ENCODE peak calls at places on chromosome 20, in eight cellular contexts. B is left ventricle myocardium inferior, V is type B pancreatic cell, U is choroid plexus epithelial cell, P is upper lobe of left lung, I is mesothelial cell of epicardium, L is spleen, A is hepatocyte. N is an unnamed sample.

GRCh38 chr20:14127831-14128230 is 132.5 kb downstream of the MACROD2 start:
- DNase-seq in B (no peak), V (no peak), U (no peak), P (no peak), I (no peak), L (no peak), A (no peak), N (no peak)

GRCh38 chr20:36240076-36240475 is 3.8 kb downstream of the AAR2 start:
- DNase-seq in B (no peak), V (no peak), U (no peak), P (no peak), I (no peak), L (no peak), A (no peak), N (no peak)

GRCh38 chr20:44961868-44962267 is 1.7 kb upstream of the TOMM34 start:
- DNase-seq in B (no peak), V (no peak), U (peak; percentile 35), P (no peak), I (no peak), L (no peak), A (no peak), N (no peak)

GRCh38 chr20:50038574-50038991 is 55.8 kb downstream of the SNAI1 start:
- DNase-seq in B (no peak), V (no peak), U (no peak), P (no peak), I (no peak), L (no peak), A (no peak), N (peak; percentile 62)

GRCh38 chr20:15923030-15923776 is 650.0 kb downstream of the KIF16B start:
- DNase-seq in B (no peak), V (no peak), U (no peak), P (no peak), I (no peak), L (no peak), A (no peak), N (no peak)

GRCh38 chr20:15919118-15919517 is 654.1 kb downstream of the KIF16B start:
- DNase-seq in B (no peak), V (no peak), U (no peak), P (no peak), I (no peak), L (no peak), A (no peak), N (no peak)

GRCh38 chr20:51091564-51092195 is 68.8 kb upstream of the KCNG1 start:
- DNase-seq in B (no peak), V (no peak), U (peak; percentile 19), P (no peak), I (no peak), L (no peak), A (no peak), N (no peak)

GRCh38 chr20:41617059-41617921 is 887 bp downstream of the CHD6 start:
- DNase-seq in B (peak; percentile 24), V (no peak), U (peak; percentile 49), P (peak; percentile 36), I (peak; percentile 38), L (peak; percentile 88), A (peak; percentile 58), N (peak; percentile 63)

GRCh38 chr20:52945862-52946522 is 26.2 kb upstream of the TSHZ2 start:
- DNase-seq in B (no peak), V (no peak), U (no peak), P (no peak), I (no peak), L (no peak), A (peak; percentile 35), N (no peak)

GRCh38 chr20:35837577-35838195 is 65.9 kb downstream of the PHF20 start:
- DNase-seq in B (no peak), V (no peak), U (peak; percentile 38), P (no peak), I (no peak), L (no peak), A (no peak), N (no peak)

GRCh38 chr20:4813839-4814695 is 92.4 kb downstream of the PRND start:
- DNase-seq in B (no peak), V (no peak), U (no peak), P (peak; percentile 75), I (no peak), L (peak; percentile 88), A (no peak), N (no peak)

GRCh38 chr20:46171476-46171875 is 53.4 kb downstream of the CD40 start:
- DNase-seq in B (no peak), V (no peak), U (no peak), P (no peak), I (no peak), L (no peak), A (no peak), N (no peak)

GRCh38 chr20:46169245-46170171 is 51.4 kb downstream of the CD40 start:
- DNase-seq in B (no peak), V (no peak), U (no peak), P (no peak), I (no peak), L (no peak), A (no peak), N (no peak)

GRCh38 chr20:46168438-46168837 is 50.3 kb downstream of the CD40 start:
- DNase-seq in B (no peak), V (no peak), U (no peak), P (no peak), I (no peak), L (no peak), A (no peak), N (no peak)

GRCh38 chr20:46164166-46164565 is 46.1 kb downstream of the CD40 start:
- DNase-seq in B (no peak), V (no peak), U (no peak), P (no peak), I (no peak), L (no peak), A (no peak), N (no peak)

DNA sequence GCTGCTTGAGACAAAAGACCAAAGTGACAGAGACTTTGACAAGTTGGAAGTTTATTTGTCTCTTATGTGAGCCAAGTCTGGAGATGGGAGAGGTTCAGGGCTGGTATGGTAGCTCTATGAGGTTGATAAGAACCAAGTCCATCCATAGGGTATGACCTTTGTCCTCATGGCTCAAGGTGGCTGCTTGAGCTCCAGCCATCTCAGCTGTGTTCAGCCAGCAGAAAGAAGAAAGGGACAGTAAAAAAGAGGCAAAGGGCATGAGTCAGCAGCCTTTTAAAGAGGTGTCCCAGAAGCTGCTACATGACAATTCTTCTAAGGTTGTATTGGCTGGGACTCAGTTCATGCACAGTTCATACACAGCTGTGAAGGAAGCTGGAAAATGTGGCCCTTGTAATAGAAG is 49.0 kb downstream of the CD40 start:
- DNase-seq in B (no peak), V (no peak), U (no peak), P (no peak), I (no peak), L (no peak), A (no peak), N (no peak)
- TF ChIP-seq CTCF in B (no peak), V (no peak), U (no peak), P (no peak), I (no peak), L (no peak), A (no peak), N (no peak)

DNA sequence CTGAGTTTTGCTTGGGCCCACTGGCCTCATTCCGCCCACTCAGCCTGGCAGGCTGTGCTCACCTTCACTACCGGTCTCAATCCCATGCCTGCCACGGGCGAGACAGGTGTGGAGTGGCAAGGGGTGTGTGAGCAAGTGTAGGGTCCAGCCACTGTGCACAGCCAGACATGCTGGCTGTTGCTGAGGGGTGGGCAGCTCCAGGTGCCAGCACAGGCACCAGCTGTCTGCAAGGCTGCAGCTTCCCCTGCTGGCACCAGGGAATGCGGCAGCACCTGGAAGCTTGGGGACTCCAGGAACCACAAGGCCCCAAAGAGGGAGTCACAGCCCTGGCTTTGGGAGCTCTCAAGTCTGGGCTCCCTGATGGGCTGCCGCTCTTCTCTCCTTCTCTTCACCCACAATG is 372.7 kb downstream of the CBLN4 start:
- DNase-seq in B (no peak), V (no peak), U (no peak), P (no peak), I (no peak), L (no peak), A (no peak), N (no peak)
- TF ChIP-seq CTCF in B (no peak), V (no peak), U (no peak), P (no peak), I (no peak), L (no peak), A (no peak), N (no peak)

DNA sequence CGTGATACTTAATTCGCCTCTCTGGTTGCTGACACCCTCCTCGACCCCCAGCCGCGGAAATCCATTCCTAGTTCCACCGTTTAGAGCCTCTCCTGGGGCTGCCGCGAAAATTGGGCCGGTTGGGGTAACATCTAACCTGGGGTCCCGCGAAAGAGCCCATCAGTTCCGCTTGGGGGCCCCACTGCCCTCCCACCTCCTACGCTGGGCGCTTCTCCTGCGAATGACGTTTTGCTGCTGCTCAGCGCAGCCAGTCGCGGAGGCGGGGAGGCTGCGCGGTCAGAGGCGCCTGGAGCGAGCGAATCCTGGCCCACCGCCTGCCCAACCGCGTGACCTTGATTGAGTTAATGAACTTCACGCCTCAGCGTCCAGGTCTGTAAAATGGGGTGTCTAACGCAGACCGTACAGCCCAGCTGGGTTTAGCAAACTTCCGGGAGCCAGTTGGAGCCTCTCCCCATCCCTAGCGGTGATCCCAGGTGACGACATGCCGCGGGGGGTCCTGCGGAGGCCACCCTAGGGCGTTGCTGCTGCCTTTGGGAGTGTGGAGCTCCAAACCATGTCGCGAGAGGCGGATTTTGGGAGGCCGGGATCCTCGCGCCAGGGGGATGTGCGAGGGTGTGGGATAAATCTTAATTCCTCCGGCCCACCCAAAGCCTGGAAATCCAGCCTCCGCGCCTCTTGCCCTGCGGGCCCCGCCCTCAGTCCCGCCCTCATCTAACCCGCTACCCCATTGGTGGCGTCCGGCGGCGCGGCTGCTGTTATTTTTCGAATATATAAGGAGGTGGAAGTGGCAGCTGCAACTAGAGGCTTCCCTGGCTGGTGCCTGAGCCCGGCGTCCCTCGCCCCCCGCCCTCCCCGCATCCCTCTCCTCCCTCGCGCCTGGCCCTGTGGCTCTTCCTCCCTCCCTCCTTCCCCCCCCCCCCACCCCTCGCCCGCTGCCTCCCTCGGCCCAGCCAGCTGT is at the start of gene CDC25B:
- DNase-seq in B (peak; percentile 95), V (peak; percentile 90), U (peak; percentile 90), P (peak; percentile 96), I (peak; percentile 86), L (peak; percentile 97), A (peak; percentile 95), N (peak; percentile 81)
- TF ChIP-seq CTCF in B (peak; percentile 63), V (peak; percentile 72), U (peak; percentile 53), P (peak; percentile 45), I (peak; percentile 48), L (peak; percentile 67), A (peak; percentile 28), N (no peak)

DNA sequence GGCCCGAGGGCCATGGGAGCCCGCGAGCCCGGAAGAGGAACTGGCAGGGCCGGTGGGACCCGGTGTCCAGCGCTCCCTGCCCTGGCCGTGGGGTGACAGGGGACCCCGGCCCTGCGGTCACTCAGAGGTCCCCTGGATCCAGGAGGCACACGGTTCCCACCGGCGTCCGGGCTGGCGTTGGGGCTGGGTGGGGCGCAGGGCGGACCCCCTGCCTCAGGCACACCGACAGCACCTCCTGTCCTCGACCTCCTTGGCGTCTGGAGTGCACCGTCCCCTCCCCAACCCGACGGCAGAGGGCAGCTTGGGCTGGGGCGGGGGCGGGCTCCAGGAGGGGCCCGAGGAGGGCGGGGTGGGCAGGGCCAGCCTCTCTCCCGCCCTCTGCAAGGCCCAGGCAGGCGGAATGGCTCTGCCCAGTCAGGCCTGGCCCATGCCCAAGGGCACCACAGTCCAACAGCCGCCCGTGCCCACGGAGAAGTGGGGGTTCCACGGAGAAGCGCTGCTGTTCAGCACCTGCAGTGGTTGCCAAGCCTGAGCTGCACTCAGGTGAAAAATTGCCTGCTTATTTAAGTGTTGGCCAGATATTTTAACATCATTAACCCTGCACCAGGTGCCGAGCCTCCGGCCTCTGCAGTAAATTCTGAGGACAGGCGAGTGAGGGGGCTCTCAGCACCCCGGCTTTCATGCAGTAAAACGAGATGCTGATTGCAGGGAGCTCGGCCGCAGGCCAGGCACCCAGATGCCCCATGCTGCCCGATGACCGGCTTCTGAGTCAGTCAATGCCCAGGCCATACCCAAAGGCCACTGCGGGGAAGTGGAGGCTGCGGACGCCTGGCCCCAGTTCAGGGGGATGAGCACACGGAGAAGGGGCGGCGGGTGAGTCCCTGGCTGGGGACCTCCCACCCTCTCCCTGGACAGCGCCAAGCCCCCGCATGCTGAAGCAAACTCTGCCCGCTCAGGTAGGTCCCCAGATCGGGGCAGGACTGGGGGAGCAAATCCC is at the start of gene SRMS:
- DNase-seq in B (no peak), V (no peak), U (no peak), P (no peak), I (no peak), L (no peak), A (no peak), N (no peak)
- TF ChIP-seq CTCF in B (no peak), V (no peak), U (no peak), P (no peak), I (no peak), L (no peak), A (no peak), N (no peak)